ENCODE peak calls at places on chromosomes 12 and 14, in eight cellular contexts. I, J, A, S, M, C, D and T are unnamed samples.

GRCh38 chr14:54348001-54348611 is 48.7 kb upstream of the CDKN3 start:
- DNase-seq in I (no peak), J (peak), A (no peak), S (peak), M (no peak), C (peak), D (peak), T (no peak)

GRCh38 chr12:54409267-54409666 is 9.8 kb downstream of the ITGA5 start:
- DNase-seq in I (no peak), J (no peak), A (no peak), S (no peak), M (no peak), C (no peak), D (no peak), T (no peak)

GRCh38 chr14:66636240-66636639 is 128.3 kb downstream of the GPHN start:
- DNase-seq in I (no peak), J (no peak), A (no peak), S (no peak), M (no peak), C (no peak), D (no peak), T (no peak)

GRCh38 chr12:113891737-113892520 is 74.2 kb downstream of the RBM19 start:
- DNase-seq in I (no peak), J (peak), A (no peak), S (no peak), M (no peak), C (no peak), D (no peak), T (no peak)

GRCh38 chr12:123516221-123516780 is 17.2 kb downstream of the RILPL1 start:
- DNase-seq in I (no peak), J (no peak), A (no peak), S (no peak), M (no peak), C (peak), D (no peak), T (no peak)

GRCh38 chr14:38286481-38286880 is 30.6 kb upstream of the CLEC14A start:
- DNase-seq in I (no peak), J (no peak), A (no peak), S (no peak), M (no peak), C (no peak), D (peak), T (no peak)

GRCh38 chr14:97458302-97459137 is 661.3 kb downstream of the VRK1 start:
- DNase-seq in I (peak), J (no peak), A (no peak), S (peak), M (no peak), C (peak), D (no peak), T (peak)

GRCh38 chr12:131882804-131883520 is 11.5 kb upstream of the ULK1 start:
- DNase-seq in I (no peak), J (no peak), A (no peak), S (no peak), M (no peak), C (peak), D (no peak), T (no peak)

GRCh38 chr12:74468401-74468800 is 69.2 kb upstream of the ATXN7L3B start:
- DNase-seq in I (no peak), J (no peak), A (no peak), S (no peak), M (no peak), C (no peak), D (no peak), T (no peak)

GRCh38 chr12:132986885-132987225 is 688 bp downstream of the ZNF26 start:
- DNase-seq in I (no peak), J (no peak), A (no peak), S (no peak), M (no peak), C (no peak), D (no peak), T (no peak)

GRCh38 chr12:117023998-117024960 is 74.9 kb downstream of the TESC start:
- DNase-seq in I (no peak), J (no peak), A (no peak), S (no peak), M (no peak), C (no peak), D (no peak), T (no peak)

GRCh38 chr12:118498171-118498570 is 121.8 kb downstream of the SUDS3 start:
- DNase-seq in I (no peak), J (no peak), A (no peak), S (no peak), M (no peak), C (no peak), D (no peak), T (no peak)